ENCODE peak calls at places on chromosome 10, in five cellular contexts. One of them, this sample, is unnamed.

GRCh38 chr10:73887038-73888015 is 13.0 kb upstream of the CAMK2G start:
- DNase-seq in endothelial cell of umbilical vein: peak; percentile 64
- DNase-seq in GM12892: no peak
- DNase-seq in ovary: peak; percentile 66
- DNase-seq in adrenal gland: peak; percentile 93
- DNase-seq in this sample: peak; percentile 22

GRCh38 chr10:30098624-30099023 is 39.2 kb upstream of the JCAD start:
- DNase-seq in endothelial cell of umbilical vein: peak; percentile 49
- DNase-seq in adrenal gland: no peak
- DNase-seq in GM12892: no peak
- DNase-seq in ovary: no peak
- DNase-seq in this sample: no peak

GRCh38 chr10:103784723-103785418 is 70.5 kb downstream of the SH3PXD2A start:
- DNase-seq in endothelial cell of umbilical vein: no peak
- DNase-seq in GM12892: no peak
- DNase-seq in ovary: no peak
- DNase-seq in adrenal gland: no peak
- DNase-seq in this sample: no peak

GRCh38 chr10:129531969-129532660 is 65.1 kb downstream of the MGMT start:
- DNase-seq in adrenal gland: no peak
- DNase-seq in ovary: no peak
- DNase-seq in endothelial cell of umbilical vein: no peak
- DNase-seq in GM12892: no peak
- DNase-seq in this sample: no peak

GRCh38 chr10:60578217-60578616 is 188.5 kb upstream of the ANK3 start:
- DNase-seq in GM12892: no peak
- DNase-seq in ovary: no peak
- DNase-seq in endothelial cell of umbilical vein: no peak
- DNase-seq in adrenal gland: no peak
- DNase-seq in this sample: no peak

GRCh38 chr10:77189056-77189455 is 448.6 kb downstream of the KCNMA1 start:
- DNase-seq in adrenal gland: no peak
- DNase-seq in GM12892: no peak
- DNase-seq in ovary: no peak
- DNase-seq in endothelial cell of umbilical vein: no peak
- DNase-seq in this sample: no peak

GRCh38 chr10:77334501-77334900 is 303.1 kb downstream of the KCNMA1 start:
- DNase-seq in endothelial cell of umbilical vein: no peak
- DNase-seq in adrenal gland: no peak
- DNase-seq in GM12892: no peak
- DNase-seq in ovary: no peak
- DNase-seq in this sample: no peak

GRCh38 chr10:61754553-61755540 is 92.1 kb downstream of the CABCOCO1 start:
- DNase-seq in ovary: no peak
- DNase-seq in endothelial cell of umbilical vein: no peak
- DNase-seq in GM12892: no peak
- DNase-seq in adrenal gland: no peak
- DNase-seq in this sample: no peak

GRCh38 chr10:68955414-68955785 is 570 bp upstream of the DDX21 start:
- DNase-seq in adrenal gland: no peak
- DNase-seq in ovary: no peak
- DNase-seq in endothelial cell of umbilical vein: no peak
- DNase-seq in GM12892: no peak
- DNase-seq in this sample: no peak

GRCh38 chr10:129472696-129473555 is 5.9 kb downstream of the MGMT start:
- DNase-seq in GM12892: no peak
- DNase-seq in adrenal gland: no peak
- DNase-seq in ovary: no peak
- DNase-seq in endothelial cell of umbilical vein: no peak
- DNase-seq in this sample: no peak

GRCh38 chr10:6514844-6515780 is 65.0 kb downstream of the PRKCQ start:
- DNase-seq in endothelial cell of umbilical vein: no peak
- DNase-seq in adrenal gland: no peak
- DNase-seq in GM12892: no peak
- DNase-seq in ovary: no peak
- DNase-seq in this sample: peak; percentile 61

GRCh38 chr10:3652886-3653285 is 132.1 kb downstream of the KLF6 start:
- DNase-seq in adrenal gland: no peak
- DNase-seq in endothelial cell of umbilical vein: no peak
- DNase-seq in ovary: no peak
- DNase-seq in GM12892: no peak
- DNase-seq in this sample: no peak

GRCh38 chr10:24215193-24215592 is 6.3 kb downstream of the KIAA1217 start:
- DNase-seq in adrenal gland: peak; percentile 42
- DNase-seq in GM12892: no peak
- DNase-seq in endothelial cell of umbilical vein: no peak
- DNase-seq in ovary: no peak
- DNase-seq in this sample: no peak

GRCh38 chr10:70960783-70961570 is 72.6 kb upstream of the PCBD1 start:
- DNase-seq in endothelial cell of umbilical vein: no peak
- DNase-seq in GM12892: no peak
- DNase-seq in adrenal gland: no peak
- DNase-seq in ovary: no peak
- DNase-seq in this sample: no peak

GRCh38 chr10:65294329-65294728 is 1631.5 kb upstream of the LRRTM3 start:
- DNase-seq in adrenal gland: no peak
- DNase-seq in ovary: no peak
- DNase-seq in endothelial cell of umbilical vein: peak; percentile 6
- DNase-seq in GM12892: no peak
- DNase-seq in this sample: no peak

GRCh38 chr10:13348216-13349017 is at the start of gene SEPHS1:
- DNase-seq in GM12892: peak; percentile 73
- DNase-seq in adrenal gland: peak; percentile 80
- DNase-seq in endothelial cell of umbilical vein: peak; percentile 62
- DNase-seq in ovary: peak; percentile 61
- DNase-seq in this sample: peak; percentile 86
- TF ChIP-seq POLR2A in GM12892: peak; percentile 62
- TF ChIP-seq POLR2A in adrenal gland: no peak
- TF ChIP-seq POLR2A in endothelial cell of umbilical vein: no peak
- TF ChIP-seq POLR2A in ovary: no peak
- TF ChIP-seq POLR2A in this sample: no peak

GRCh38 chr10:28171468-28172235 is 131.2 kb downstream of the MPP7 start:
- DNase-seq in ovary: peak; percentile 16
- DNase-seq in GM12892: no peak
- DNase-seq in adrenal gland: no peak
- DNase-seq in endothelial cell of umbilical vein: no peak
- DNase-seq in this sample: no peak
- TF ChIP-seq POLR2A in ovary: no peak
- TF ChIP-seq POLR2A in GM12892: no peak
- TF ChIP-seq POLR2A in adrenal gland: no peak
- TF ChIP-seq POLR2A in endothelial cell of umbilical vein: no peak
- TF ChIP-seq POLR2A in this sample: no peak

GRCh38 chr10:127904311-127904710 is 2.6 kb upstream of the PTPRE start:
- DNase-seq in adrenal gland: no peak
- DNase-seq in ovary: no peak
- DNase-seq in GM12892: no peak
- DNase-seq in endothelial cell of umbilical vein: no peak
- DNase-seq in this sample: no peak

GRCh38 chr10:127896590-127896989 is 3.8 kb upstream of the CLRN3 start:
- DNase-seq in adrenal gland: no peak
- DNase-seq in endothelial cell of umbilical vein: no peak
- DNase-seq in ovary: no peak
- DNase-seq in GM12892: no peak
- DNase-seq in this sample: no peak

GRCh38 chr10:127903789-127904188 is 3.1 kb upstream of the PTPRE start:
- DNase-seq in GM12892: no peak
- DNase-seq in endothelial cell of umbilical vein: no peak
- DNase-seq in ovary: no peak
- DNase-seq in adrenal gland: no peak
- DNase-seq in this sample: no peak

GRCh38 chr10:127897177-127897576 is 4.4 kb upstream of the CLRN3 start:
- DNase-seq in ovary: no peak
- DNase-seq in adrenal gland: no peak
- DNase-seq in GM12892: no peak
- DNase-seq in endothelial cell of umbilical vein: no peak
- DNase-seq in this sample: no peak

GRCh38 chr10:127899766-127900382 is 7.0 kb upstream of the PTPRE start:
- DNase-seq in endothelial cell of umbilical vein: no peak
- DNase-seq in ovary: no peak
- DNase-seq in GM12892: no peak
- DNase-seq in adrenal gland: no peak
- DNase-seq in this sample: no peak
- TF ChIP-seq POLR2A in endothelial cell of umbilical vein: no peak
- TF ChIP-seq POLR2A in ovary: no peak
- TF ChIP-seq POLR2A in GM12892: no peak
- TF ChIP-seq POLR2A in adrenal gland: no peak
- TF ChIP-seq POLR2A in this sample: no peak

GRCh38 chr10:43218206-43218950 is 48.5 kb downstream of the RASGEF1A start:
- DNase-seq in endothelial cell of umbilical vein: no peak
- DNase-seq in adrenal gland: no peak
- DNase-seq in GM12892: no peak
- DNase-seq in ovary: no peak
- DNase-seq in this sample: no peak

GRCh38 chr10:43219848-43220247 is 47.0 kb downstream of the RASGEF1A start:
- DNase-seq in endothelial cell of umbilical vein: no peak
- DNase-seq in ovary: no peak
- DNase-seq in adrenal gland: no peak
- DNase-seq in GM12892: no peak
- DNase-seq in this sample: no peak

GRCh38 chr10:43217563-43218205 is 49.2 kb downstream of the RASGEF1A start:
- DNase-seq in ovary: no peak
- DNase-seq in adrenal gland: no peak
- DNase-seq in endothelial cell of umbilical vein: no peak
- DNase-seq in GM12892: no peak
- DNase-seq in this sample: no peak

GRCh38 chr10:43220971-43221418 is 45.9 kb downstream of the RASGEF1A start:
- DNase-seq in endothelial cell of umbilical vein: no peak
- DNase-seq in GM12892: no peak
- DNase-seq in adrenal gland: no peak
- DNase-seq in ovary: no peak
- DNase-seq in this sample: no peak

DNA sequence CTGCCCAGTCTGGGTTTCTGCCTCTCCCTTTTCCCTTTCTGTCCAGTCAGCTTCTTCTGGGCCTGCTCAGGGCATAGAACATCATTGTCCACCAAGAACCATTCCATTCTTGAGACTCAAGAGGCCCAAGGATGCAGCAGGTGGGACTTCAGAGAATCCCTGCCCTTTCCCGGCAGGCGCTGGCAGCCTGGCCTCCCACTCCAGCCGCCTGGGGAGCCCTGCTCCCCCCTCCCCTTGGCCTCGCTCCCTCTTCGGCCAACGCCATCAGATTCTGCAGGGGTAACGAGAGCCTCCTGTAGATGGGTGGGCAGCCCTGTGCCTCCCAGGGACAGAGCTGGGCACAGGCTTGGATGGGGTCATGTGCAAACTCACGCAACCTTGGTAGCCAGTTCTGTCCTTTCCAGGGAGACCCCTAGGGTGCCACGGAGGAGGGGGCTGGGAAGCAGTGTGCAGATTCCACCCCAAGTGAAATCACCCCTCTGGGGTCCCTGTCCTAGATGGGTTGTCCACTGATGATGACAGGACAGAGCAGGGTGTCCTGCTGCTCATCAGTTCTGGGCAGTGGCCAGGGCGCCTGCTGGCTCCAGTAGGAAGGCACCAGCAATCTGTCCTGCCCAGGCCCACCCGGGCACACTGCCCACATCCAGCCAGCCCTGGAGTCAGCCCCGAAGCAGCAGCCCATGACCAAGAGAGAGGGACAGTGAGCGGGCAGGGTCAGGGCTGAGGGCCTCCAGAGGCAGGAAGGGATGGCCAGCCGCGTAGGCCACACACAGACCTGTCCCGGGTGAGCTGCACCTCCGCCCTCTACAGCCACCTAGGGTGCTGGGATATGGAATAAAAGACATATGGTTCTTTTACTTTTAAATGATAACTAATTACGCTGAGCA is 47.7 kb downstream of the RASGEF1A start:
- DNase-seq in adrenal gland: no peak
- DNase-seq in endothelial cell of umbilical vein: no peak
- DNase-seq in GM12892: no peak
- DNase-seq in ovary: no peak
- DNase-seq in this sample: no peak
- TF ChIP-seq POLR2A in adrenal gland: no peak
- TF ChIP-seq POLR2A in endothelial cell of umbilical vein: no peak
- TF ChIP-seq POLR2A in GM12892: no peak
- TF ChIP-seq POLR2A in ovary: no peak
- TF ChIP-seq POLR2A in this sample: no peak

GRCh38 chr10:101901340-101901739 is 57.7 kb upstream of the KCNIP2 start:
- DNase-seq in adrenal gland: no peak
- DNase-seq in ovary: no peak
- DNase-seq in GM12892: peak; percentile 38
- DNase-seq in endothelial cell of umbilical vein: no peak
- DNase-seq in this sample: no peak
- TF ChIP-seq POLR2A in adrenal gland: no peak
- TF ChIP-seq POLR2A in ovary: no peak
- TF ChIP-seq POLR2A in GM12892: peak; percentile 73
- TF ChIP-seq POLR2A in endothelial cell of umbilical vein: no peak
- TF ChIP-seq POLR2A in this sample: no peak

GRCh38 chr10:92695679-92696605 is 6.2 kb downstream of the HHEX start:
- DNase-seq in adrenal gland: peak; percentile 88
- DNase-seq in endothelial cell of umbilical vein: peak; percentile 51
- DNase-seq in GM12892: no peak
- DNase-seq in ovary: peak; percentile 52
- DNase-seq in this sample: no peak
- TF ChIP-seq POLR2A in adrenal gland: peak; percentile 45
- TF ChIP-seq POLR2A in endothelial cell of umbilical vein: no peak
- TF ChIP-seq POLR2A in GM12892: no peak
- TF ChIP-seq POLR2A in ovary: no peak
- TF ChIP-seq POLR2A in this sample: no peak

GRCh38 chr10:44978570-44979280 is at the start of gene DEPP1:
- DNase-seq in ovary: peak; percentile 91
- DNase-seq in GM12892: no peak
- DNase-seq in endothelial cell of umbilical vein: peak; percentile 99
- DNase-seq in adrenal gland: peak; percentile 97
- DNase-seq in this sample: peak; percentile 37
- TF ChIP-seq POLR2A in ovary: peak; percentile 99
- TF ChIP-seq POLR2A in GM12892: peak; percentile 77
- TF ChIP-seq POLR2A in endothelial cell of umbilical vein: peak; percentile 98
- TF ChIP-seq POLR2A in adrenal gland: peak; percentile 99
- TF ChIP-seq POLR2A in this sample: no peak

DNA sequence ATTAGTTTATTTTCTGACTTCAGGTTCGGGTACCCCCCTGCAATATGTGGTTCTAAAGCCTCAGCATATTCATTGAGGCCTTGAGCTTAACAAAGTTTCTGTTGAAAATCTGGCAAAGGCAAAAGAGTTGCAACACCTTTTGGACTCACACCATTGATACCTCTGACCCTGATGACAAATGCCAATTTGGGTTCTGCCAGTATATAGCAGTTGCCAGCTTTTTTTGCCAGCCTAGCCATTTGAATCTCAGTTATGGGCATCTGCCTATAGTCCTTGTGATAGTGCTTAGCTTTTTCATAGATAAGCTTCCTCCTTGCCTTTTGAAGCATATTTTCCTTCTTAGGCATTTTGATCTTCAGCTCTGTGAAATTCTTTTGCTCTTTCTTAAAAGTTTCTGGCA is 31.9 kb downstream of the LIPJ start:
- DNase-seq in ovary: no peak
- DNase-seq in GM12892: no peak
- DNase-seq in adrenal gland: no peak
- DNase-seq in endothelial cell of umbilical vein: no peak
- DNase-seq in this sample: no peak
- TF ChIP-seq POLR2A in ovary: no peak
- TF ChIP-seq POLR2A in GM12892: no peak
- TF ChIP-seq POLR2A in adrenal gland: no peak
- TF ChIP-seq POLR2A in endothelial cell of umbilical vein: no peak
- TF ChIP-seq POLR2A in this sample: no peak

GRCh38 chr10:63164045-63164722 is 31.1 kb downstream of the NRBF2 start:
- DNase-seq in adrenal gland: no peak
- DNase-seq in ovary: no peak
- DNase-seq in endothelial cell of umbilical vein: no peak
- DNase-seq in GM12892: no peak
- DNase-seq in this sample: no peak
- TF ChIP-seq POLR2A in adrenal gland: no peak
- TF ChIP-seq POLR2A in ovary: no peak
- TF ChIP-seq POLR2A in endothelial cell of umbilical vein: no peak
- TF ChIP-seq POLR2A in GM12892: no peak
- TF ChIP-seq POLR2A in this sample: no peak

This sample was measured in erythroblast.